ENCODE peak calls at places on chromosomes 5 and 9, in nine cellular contexts. Y is tibial artery; S is ovary; J is Peyer's patch; O is endodermal cell; A is heart right ventricle; P is colonic mucosa; B is PC-9; M is CD8-positive, alpha-beta T cell. X is an unnamed sample.

GRCh38 chr9:135992486-135993408 is 31.6 kb upstream of the UBAC1 start:
- DNase-seq in J (peak; percentile 81), M (peak; percentile 31), A (peak; percentile 85), B (no peak), P (peak; percentile 77), Y (peak; percentile 81), S (peak; percentile 87), O (peak; percentile 89), X (peak; percentile 40)

GRCh38 chr5:75524071-75524470 is 12.4 kb downstream of the POLK start:
- DNase-seq in Y (no peak), S (no peak), O (no peak), M (no peak), P (no peak), J (no peak), A (no peak), B (no peak), X (peak; percentile 9)

GRCh38 chr9:36559036-36559695 is 13.5 kb upstream of the MELK start:
- DNase-seq in J (no peak), Y (no peak), P (no peak), S (no peak), A (no peak), O (peak; percentile 65), B (peak; percentile 52), M (no peak), X (no peak)

GRCh38 chr5:179963375-179963774 is 55.7 kb upstream of the TBC1D9B start:
- DNase-seq in J (no peak), B (no peak), Y (no peak), O (no peak), S (no peak), P (no peak), A (no peak), M (no peak), X (no peak)

GRCh38 chr5:115544371-115545064 is at the start of gene FEM1C:
- DNase-seq in Y (peak; percentile 97), B (peak; percentile 90), P (peak; percentile 99), J (peak; percentile 99), S (peak; percentile 99), O (peak; percentile 100), A (peak; percentile 99), M (peak; percentile 97), X (peak; percentile 90)

GRCh38 chr5:35777358-35778087 is 79.2 kb upstream of the IL7R start:
- DNase-seq in M (peak; percentile 55), B (peak; percentile 44), J (peak; percentile 89), S (peak; percentile 68), P (peak; percentile 67), A (no peak), O (peak; percentile 88), Y (peak; percentile 51), X (peak; percentile 62)

GRCh38 chr9:125995706-125996105 is 248.5 kb downstream of the PBX3 start:
- DNase-seq in M (no peak), P (no peak), Y (no peak), S (no peak), B (no peak), J (no peak), O (no peak), A (no peak), X (no peak)

GRCh38 chr5:54867310-54867944 is 118.0 kb downstream of the ESM1 start:
- DNase-seq in Y (no peak), B (peak; percentile 57), O (no peak), A (no peak), S (no peak), M (no peak), J (no peak), P (no peak), X (peak; percentile 63)

GRCh38 chr5:179325296-179326031 is 19.8 kb downstream of the ADAMTS2 start:
- DNase-seq in J (no peak), O (no peak), B (no peak), P (no peak), Y (no peak), S (peak; percentile 49), M (no peak), A (peak; percentile 24), X (no peak)

GRCh38 chr9:33270146-33270545 is 5.3 kb downstream of the CHMP5 start:
- DNase-seq in Y (no peak), J (no peak), P (no peak), O (no peak), A (no peak), M (no peak), B (no peak), S (no peak), X (peak; percentile 77)

GRCh38 chr5:173926359-173926758 is 38.2 kb downstream of the CPEB4 start:
- DNase-seq in O (no peak), Y (peak; percentile 44), B (no peak), J (no peak), M (no peak), P (no peak), A (no peak), S (no peak), X (peak; percentile 22)

GRCh38 chr5:42321800-42322199 is 101.4 kb upstream of the GHR start:
- DNase-seq in Y (no peak), B (no peak), S (no peak), M (no peak), A (no peak), O (no peak), P (no peak), J (no peak), X (no peak)

GRCh38 chr9:76271755-76272154 is 122.5 kb downstream of the RFK start:
- DNase-seq in P (no peak), J (no peak), B (no peak), S (no peak), A (no peak), M (no peak), O (no peak), Y (no peak), X (peak; percentile 27)

GRCh38 chr5:59342181-59342580 is 551.3 kb downstream of the PDE4D start:
- DNase-seq in S (no peak), A (no peak), M (no peak), O (no peak), J (no peak), Y (no peak), B (no peak), P (no peak), X (no peak)

GRCh38 chr9:131677445-131678180 is 62.3 kb downstream of the RAPGEF1 start:
- DNase-seq in O (no peak), S (no peak), A (no peak), Y (no peak), B (peak; percentile 82), M (no peak), P (no peak), J (peak; percentile 77), X (peak; percentile 50)

GRCh38 chr9:86099695-86100364 is 472 bp upstream of the GOLM1 start:
- DNase-seq in M (no peak), O (peak; percentile 74), B (no peak), A (peak; percentile 19), J (peak; percentile 77), P (peak; percentile 80), Y (peak; percentile 48), S (peak; percentile 38), X (peak; percentile 35)

DNA sequence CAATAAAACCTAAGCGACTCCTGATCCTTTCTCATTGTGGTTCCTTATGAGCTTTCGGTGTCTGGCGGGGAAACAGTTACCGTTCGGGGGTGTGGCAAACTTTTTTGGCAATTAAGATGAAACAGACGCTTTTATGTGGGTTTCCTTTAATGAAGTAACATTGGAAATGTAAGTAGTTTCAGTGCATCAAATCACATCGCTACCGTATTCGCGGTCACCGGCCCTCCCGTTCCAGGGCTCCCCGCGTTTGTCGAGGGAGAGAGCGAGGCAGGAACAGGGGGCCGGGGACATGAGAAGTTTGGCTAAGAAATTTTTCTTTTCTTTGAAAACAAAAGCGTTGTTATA is 3.9 kb upstream of the IRX2 start:
- DNase-seq in Y (no peak), B (no peak), P (no peak), M (no peak), A (no peak), S (no peak), O (peak; percentile 60), J (no peak), X (no peak)
- H3K4me3 ChIP-seq in Y (no peak overlapping the region), B (no peak overlapping the region), P (no peak overlapping the region), M (no peak overlapping the region), A (no peak overlapping the region), S (no peak overlapping the region), O (peak overlapping the region; percentile 93), J (no peak overlapping the region), X (peak overlapping the region; percentile 35)

GRCh38 chr5:130333089-130333488 is 428.8 kb downstream of the CHSY3 start:
- DNase-seq in O (no peak), J (no peak), B (no peak), A (no peak), Y (no peak), S (no peak), P (no peak), M (no peak), X (peak; percentile 91)
- TF ChIP-seq CTCF in O (no peak), J (no peak), B (no peak), A (no peak), Y (no peak), S (no peak), P (no peak), M (no peak), X (no peak)

GRCh38 chr5:150553911-150554310 is 46.0 kb downstream of the NDST1 start:
- DNase-seq in M (no peak), B (no peak), S (peak; percentile 20), Y (no peak), O (no peak), J (no peak), P (no peak), A (no peak), X (no peak)
- H3K36me3 ChIP-seq in M (no peaks in the 10 kb centered on the region), B (no peaks in the 10 kb centered on the region), S (no peaks in the 10 kb centered on the region), Y (peaks cover 58% of the 10 kb centered on the region), O (peaks cover 61% of the 10 kb centered on the region), J (peaks cover 72% of the 10 kb centered on the region), P (peaks cover 18% of the 10 kb centered on the region), A (peaks cover 81% of the 10 kb centered on the region), X (peaks cover 38% of the 10 kb centered on the region)

GRCh38 chr5:171956314-171956713 is 50.1 kb downstream of the FBXW11 start:
- DNase-seq in M (no peak), J (no peak), B (no peak), O (no peak), Y (no peak), P (no peak), S (no peak), A (no peak), X (no peak)

GRCh38 chr5:171956870-171957501 is 49.5 kb downstream of the FBXW11 start:
- DNase-seq in S (no peak), P (no peak), M (no peak), O (no peak), B (no peak), A (no peak), J (no peak), Y (no peak), X (no peak)

GRCh38 chr5:171955761-171956160 is 50.7 kb downstream of the FBXW11 start:
- DNase-seq in S (no peak), J (no peak), Y (no peak), O (no peak), M (no peak), B (no peak), A (no peak), P (no peak), X (no peak)

GRCh38 chr5:171953860-171954701 is 52.4 kb downstream of the FBXW11 start:
- DNase-seq in B (peak; percentile 79), O (no peak), A (no peak), Y (no peak), M (no peak), S (no peak), J (no peak), P (no peak), X (peak; percentile 83)

DNA sequence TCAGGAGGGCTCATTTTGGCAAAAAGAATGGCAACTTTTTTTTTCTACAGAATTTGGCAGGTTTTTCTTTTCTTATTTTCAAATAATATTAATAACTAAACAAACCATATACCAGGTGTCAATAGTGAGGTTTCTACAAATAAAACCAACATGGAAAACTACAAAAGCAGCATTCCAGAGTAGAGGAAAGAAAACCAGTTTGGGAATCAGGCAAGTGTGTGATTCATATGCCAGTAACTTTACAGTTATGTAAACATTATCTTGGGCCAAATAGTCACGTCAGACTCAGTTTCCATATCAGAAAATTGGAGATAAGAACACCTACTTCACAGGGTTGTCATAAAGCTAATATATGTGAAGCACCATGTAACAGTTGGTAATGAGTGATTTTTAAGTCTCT is 51.7 kb downstream of the FBXW11 start:
- DNase-seq in S (no peak), B (peak; percentile 61), O (no peak), A (no peak), P (no peak), M (no peak), J (no peak), Y (no peak), X (peak; percentile 84)
- H3K4me3 ChIP-seq in S (no peak overlapping the region), B (no peak overlapping the region), O (no peak overlapping the region), A (no peak overlapping the region), P (no peak overlapping the region), M (no peak overlapping the region), J (no peak overlapping the region), Y (no peak overlapping the region), X (no peak overlapping the region)

X was measured in bronchial epithelial cell.